ENCODE peak calls at places on chromosomes 5 and 9, in ten cellular contexts. W is DMS79; D is HS-5; T is stimulated activated CD8-positive, alpha-beta memory T cell treated with anti-CD3 and anti-CD28 coated beads, Interleukin-4, amount 100 ng/mL, for 1 hour; S is T-cell; J is OCI-LY7; C is NCI-H460; F is T1000; Z is ovary; V is HEK293T. K is an unnamed sample.

GRCh38 chr5:170755679-170756456 is 27.7 kb upstream of the GABRP start:
- DNase-seq in V (no peak), C (no peak), D (no peak), T (no peak), Z (no peak), W (peak), S (no peak), J (no peak), F (no peak), K (no peak)

GRCh38 chr9:112325127-112325526 is 8.3 kb downstream of the PTBP3 start:
- DNase-seq in T (no peak), F (no peak), Z (no peak), C (no peak), V (no peak), W (no peak), S (no peak), D (no peak), J (no peak), K (no peak)

GRCh38 chr5:73642296-73642695 is 16.3 kb downstream of the ARHGEF28 start:
- DNase-seq in F (no peak), C (no peak), T (no peak), S (no peak), W (no peak), D (no peak), J (no peak), V (no peak), Z (no peak), K (no peak)

GRCh38 chr5:59351076-59351794 is 542.3 kb downstream of the PDE4D start:
- DNase-seq in T (no peak), D (no peak), W (no peak), V (no peak), S (no peak), J (no peak), C (no peak), F (no peak), Z (peak), K (no peak)

GRCh38 chr5:43007911-43008368 is 32.2 kb downstream of the ANXA2R start:
- DNase-seq in Z (peak), T (peak), V (no peak), S (peak), J (peak), F (peak), W (peak), D (no peak), C (peak), K (peak)

GRCh38 chr9:131636593-131636992 is 91.3 kb downstream of the PRRT1B start:
- DNase-seq in C (no peak), J (no peak), S (no peak), T (no peak), D (no peak), Z (no peak), V (no peak), W (no peak), F (no peak), K (no peak)

GRCh38 chr9:33880562-33881089 is 63.7 kb downstream of the UBE2R2 start:
- DNase-seq in V (no peak), F (no peak), C (no peak), T (no peak), W (no peak), J (no peak), S (no peak), D (no peak), Z (no peak), K (no peak)

GRCh38 chr9:649128-650074 is 192.1 kb upstream of the DMRT1 start:
- DNase-seq in Z (no peak), S (no peak), T (no peak), V (no peak), J (peak), D (no peak), C (no peak), F (no peak), W (peak), K (no peak)

GRCh38 chr5:98042521-98042920 is 730.9 kb upstream of the RGMB start:
- DNase-seq in V (no peak), Z (no peak), S (no peak), T (no peak), D (no peak), F (no peak), W (no peak), C (no peak), J (no peak), K (no peak)

GRCh38 chr5:173486355-173486754 is 130.1 kb downstream of the BOD1 start:
- DNase-seq in S (no peak), V (no peak), Z (no peak), W (no peak), T (no peak), F (no peak), C (no peak), J (no peak), D (no peak), K (no peak)

K was measured in HuH-7.